ENCODE peak calls at places on chromosomes 5 and 9, in five cellular contexts. S is activated CD4-positive, alpha-beta T cell treated with anti-CD3 and anti-CD28 coated beads for 48 hours; M is NCI-H446 treated with DMSO at 0.1 percent for 48 hours; V is activated CD8-positive, alpha-beta T cell treated with anti-CD3 and anti-CD28 coated beads, Interleukin-2, amount 10 ng/mL, durations not matched to agents 7 days and 5 days; K is GM20000. Y is an unnamed sample.

GRCh38 chr5:150513375-150514309 is 5.7 kb downstream of the NDST1 start:
- DNase-seq in S (peak; percentile 33), M (no peak), V (peak; percentile 27), K (no peak), Y (no peak)

GRCh38 chr5:148469446-148470062 is 85.8 kb downstream of the FBXO38 start:
- DNase-seq in S (no peak), M (no peak), V (no peak), K (no peak), Y (no peak)

GRCh38 chr9:125374443-125375309 is 113.0 kb downstream of the GAPVD1 start:
- DNase-seq in S (peak; percentile 80), M (peak; percentile 16), V (peak; percentile 77), K (peak; percentile 83), Y (peak; percentile 82)

GRCh38 chr5:150498501-150498900 is 9.4 kb upstream of the NDST1 start:
- DNase-seq in S (no peak), M (no peak), V (no peak), K (no peak), Y (no peak)

GRCh38 chr9:82223442-82223841 is 234.9 kb downstream of the SPATA31D1 start:
- DNase-seq in S (no peak), M (no peak), V (no peak), K (no peak), Y (no peak)

GRCh38 chr9:79654591-79654990 is 82.8 kb downstream of the TLE4 start:
- DNase-seq in S (no peak), M (no peak), V (no peak), K (no peak), Y (no peak)

GRCh38 chr5:178505639-178506407 is 84.4 kb downstream of the COL23A1 start:
- DNase-seq in S (no peak), M (no peak), V (no peak), K (no peak), Y (no peak)

GRCh38 chr5:178211095-178212048 is 7.0 kb downstream of the HNRNPAB start:
- DNase-seq in S (no peak), M (no peak), V (no peak), K (no peak), Y (no peak)

GRCh38 chr9:134178394-134178780 is 14.0 kb upstream of the RNU6ATAC start:
- DNase-seq in S (no peak), M (no peak), V (no peak), K (no peak), Y (no peak)

GRCh38 chr5:128778474-128778873 is 186.8 kb upstream of the SLC27A6 start:
- DNase-seq in S (no peak), M (no peak), V (no peak), K (no peak), Y (no peak)

GRCh38 chr9:85041737-85042136 is 372.2 kb downstream of the NTRK2 start:
- DNase-seq in S (no peak), M (no peak), V (no peak), K (no peak), Y (no peak)

GRCh38 chr5:134263801-134264200 is 37.9 kb upstream of the PPP2CA start:
- DNase-seq in S (no peak), M (no peak), V (no peak), K (no peak), Y (no peak)

GRCh38 chr9:125867752-125868400 is 120.7 kb downstream of the PBX3 start:
- DNase-seq in S (no peak), M (no peak), V (no peak), K (no peak), Y (no peak)

Y was measured in mesothelial cell of epicardium.